ENCODE peak calls at places on chromosome 16, in nine cellular contexts. One of them, this sample, is unnamed.

GRCh38 chr16:66401610-66402009 is 25.5 kb upstream of the BEAN1 start:
- DNase-seq in BJ: no peak
- DNase-seq in fibroblast of the aortic adventitia: no peak
- DNase-seq in Peyer's patch: no peak
- DNase-seq in HL-60: no peak
- DNase-seq in prostate gland: no peak
- DNase-seq in psoas muscle: no peak
- DNase-seq in tibial nerve: no peak
- DNase-seq in spleen: no peak
- DNase-seq in this sample: no peak

GRCh38 chr16:14538604-14539003 is 91.5 kb downstream of the PARN start:
- DNase-seq in Peyer's patch: no peak
- DNase-seq in fibroblast of the aortic adventitia: no peak
- DNase-seq in spleen: no peak
- DNase-seq in tibial nerve: no peak
- DNase-seq in prostate gland: no peak
- DNase-seq in BJ: no peak
- DNase-seq in psoas muscle: no peak
- DNase-seq in HL-60: no peak
- DNase-seq in this sample: no peak

GRCh38 chr16:56657555-56658430 is at the start of gene MT1F:
- DNase-seq in psoas muscle: peak
- DNase-seq in BJ: no peak
- DNase-seq in Peyer's patch: peak
- DNase-seq in HL-60: peak
- DNase-seq in prostate gland: peak
- DNase-seq in spleen: peak
- DNase-seq in fibroblast of the aortic adventitia: no peak
- DNase-seq in tibial nerve: peak
- DNase-seq in this sample: peak

GRCh38 chr16:79947771-79948170 is 347.2 kb upstream of the MAF start:
- DNase-seq in psoas muscle: no peak
- DNase-seq in fibroblast of the aortic adventitia: no peak
- DNase-seq in spleen: no peak
- DNase-seq in prostate gland: no peak
- DNase-seq in tibial nerve: no peak
- DNase-seq in HL-60: no peak
- DNase-seq in BJ: no peak
- DNase-seq in Peyer's patch: no peak
- DNase-seq in this sample: no peak

GRCh38 chr16:61900482-61900881 is 135.8 kb downstream of the CDH8 start:
- DNase-seq in BJ: no peak
- DNase-seq in prostate gland: no peak
- DNase-seq in tibial nerve: no peak
- DNase-seq in psoas muscle: no peak
- DNase-seq in fibroblast of the aortic adventitia: no peak
- DNase-seq in Peyer's patch: no peak
- DNase-seq in spleen: no peak
- DNase-seq in HL-60: no peak
- DNase-seq in this sample: peak

GRCh38 chr16:83722501-83723183 is 85.1 kb upstream of the HSBP1 start:
- DNase-seq in psoas muscle: peak
- DNase-seq in tibial nerve: no peak
- DNase-seq in BJ: no peak
- DNase-seq in fibroblast of the aortic adventitia: no peak
- DNase-seq in Peyer's patch: no peak
- DNase-seq in prostate gland: no peak
- DNase-seq in spleen: no peak
- DNase-seq in HL-60: no peak
- DNase-seq in this sample: no peak

GRCh38 chr16:200388-200787 is 20.1 kb downstream of the HBQ1 start:
- DNase-seq in prostate gland: no peak
- DNase-seq in spleen: no peak
- DNase-seq in tibial nerve: no peak
- DNase-seq in psoas muscle: no peak
- DNase-seq in fibroblast of the aortic adventitia: peak
- DNase-seq in HL-60: no peak
- DNase-seq in BJ: peak
- DNase-seq in Peyer's patch: no peak
- DNase-seq in this sample: peak

GRCh38 chr16:84643180-84643583 is 5.1 kb upstream of the KLHL36 start:
- DNase-seq in prostate gland: peak
- DNase-seq in tibial nerve: peak
- DNase-seq in psoas muscle: peak
- DNase-seq in fibroblast of the aortic adventitia: peak
- DNase-seq in spleen: no peak
- DNase-seq in HL-60: peak
- DNase-seq in BJ: peak
- DNase-seq in Peyer's patch: peak
- DNase-seq in this sample: peak

GRCh38 chr16:27334874-27335273 is 21.1 kb downstream of the IL4R start:
- DNase-seq in psoas muscle: no peak
- DNase-seq in HL-60: no peak
- DNase-seq in tibial nerve: no peak
- DNase-seq in prostate gland: no peak
- DNase-seq in fibroblast of the aortic adventitia: no peak
- DNase-seq in Peyer's patch: no peak
- DNase-seq in spleen: no peak
- DNase-seq in BJ: no peak
- DNase-seq in this sample: no peak

GRCh38 chr16:23146877-23147601 is 2.2 kb downstream of the USP31 start:
- DNase-seq in Peyer's patch: no peak
- DNase-seq in tibial nerve: no peak
- DNase-seq in spleen: no peak
- DNase-seq in HL-60: no peak
- DNase-seq in fibroblast of the aortic adventitia: no peak
- DNase-seq in prostate gland: no peak
- DNase-seq in psoas muscle: no peak
- DNase-seq in BJ: no peak
- DNase-seq in this sample: no peak

GRCh38 chr16:55502801-55503366 is 6.0 kb upstream of the LPCAT2 start:
- DNase-seq in psoas muscle: peak
- DNase-seq in spleen: no peak
- DNase-seq in fibroblast of the aortic adventitia: peak
- DNase-seq in tibial nerve: peak
- DNase-seq in BJ: no peak
- DNase-seq in Peyer's patch: peak
- DNase-seq in HL-60: no peak
- DNase-seq in prostate gland: peak
- DNase-seq in this sample: peak

GRCh38 chr16:80174416-80174815 is 366.4 kb upstream of the DYNLRB2 start:
- DNase-seq in fibroblast of the aortic adventitia: peak
- DNase-seq in BJ: peak
- DNase-seq in tibial nerve: no peak
- DNase-seq in prostate gland: no peak
- DNase-seq in spleen: no peak
- DNase-seq in Peyer's patch: no peak
- DNase-seq in HL-60: no peak
- DNase-seq in psoas muscle: no peak
- DNase-seq in this sample: peak

GRCh38 chr16:63978240-63978639 is 1143.6 kb downstream of the CDH11 start:
- DNase-seq in Peyer's patch: no peak
- DNase-seq in spleen: no peak
- DNase-seq in BJ: no peak
- DNase-seq in psoas muscle: no peak
- DNase-seq in prostate gland: no peak
- DNase-seq in HL-60: no peak
- DNase-seq in fibroblast of the aortic adventitia: no peak
- DNase-seq in tibial nerve: no peak
- DNase-seq in this sample: no peak

GRCh38 chr16:456891-457483 is 31.5 kb downstream of the RAB11FIP3 start:
- DNase-seq in spleen: no peak
- DNase-seq in fibroblast of the aortic adventitia: peak
- DNase-seq in BJ: no peak
- DNase-seq in Peyer's patch: no peak
- DNase-seq in prostate gland: peak
- DNase-seq in psoas muscle: no peak
- DNase-seq in tibial nerve: no peak
- DNase-seq in HL-60: no peak
- DNase-seq in this sample: peak

GRCh38 chr16:52068447-52069074 is 478.4 kb downstream of the TOX3 start:
- DNase-seq in tibial nerve: no peak
- DNase-seq in fibroblast of the aortic adventitia: no peak
- DNase-seq in Peyer's patch: no peak
- DNase-seq in prostate gland: peak
- DNase-seq in HL-60: no peak
- DNase-seq in BJ: no peak
- DNase-seq in spleen: no peak
- DNase-seq in psoas muscle: no peak
- DNase-seq in this sample: peak

GRCh38 chr16:27235055-27235937 is 32.0 kb downstream of the KDM8 start:
- DNase-seq in prostate gland: peak
- DNase-seq in fibroblast of the aortic adventitia: peak
- DNase-seq in tibial nerve: peak
- DNase-seq in spleen: peak
- DNase-seq in Peyer's patch: peak
- DNase-seq in BJ: peak
- DNase-seq in psoas muscle: peak
- DNase-seq in HL-60: no peak
- DNase-seq in this sample: peak

DNA sequence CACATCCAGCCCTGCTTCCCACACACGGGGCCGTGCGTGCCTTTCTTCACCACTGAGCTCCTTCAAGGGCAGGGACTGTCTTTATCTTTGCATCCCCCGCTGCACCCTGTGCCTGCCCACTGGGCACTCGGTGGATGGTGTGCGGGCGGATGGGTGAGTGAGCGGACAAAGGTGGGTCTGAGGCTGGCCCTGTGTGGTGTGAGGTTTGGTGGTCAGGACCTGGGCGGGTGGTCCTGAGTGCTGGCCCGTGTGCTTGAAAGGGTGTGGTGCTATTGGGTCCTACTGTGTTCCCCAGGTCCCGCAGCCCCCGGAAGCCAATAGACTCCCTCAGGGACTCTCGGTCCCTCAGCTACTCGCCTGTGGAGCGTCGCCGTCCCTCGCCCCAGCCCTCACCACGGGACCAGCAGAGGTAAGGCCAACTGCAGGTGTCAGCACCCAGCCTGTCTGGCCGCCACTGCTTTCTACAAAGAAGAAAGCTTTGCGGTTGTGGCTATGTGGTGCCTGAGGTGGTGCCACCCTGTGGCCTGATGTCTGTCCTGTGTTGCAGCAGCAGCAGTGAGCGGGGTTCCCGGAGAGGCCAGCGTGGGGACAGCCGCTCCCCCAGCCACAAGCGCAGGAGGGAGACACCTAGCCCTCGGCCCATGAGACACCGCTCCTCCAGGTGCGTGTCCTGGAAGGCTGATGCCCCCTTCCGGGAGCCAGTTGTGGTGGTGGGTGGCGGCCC is 6.9 kb downstream of the ELOB start:
- DNase-seq in prostate gland: no peak
- DNase-seq in spleen: peak
- DNase-seq in Peyer's patch: peak
- DNase-seq in BJ: no peak
- DNase-seq in HL-60: peak
- DNase-seq in tibial nerve: no peak
- DNase-seq in psoas muscle: peak
- DNase-seq in fibroblast of the aortic adventitia: no peak
- DNase-seq in this sample: no peak
- TF ChIP-seq CTCF in prostate gland: no peak
- TF ChIP-seq CTCF in spleen: no peak
- TF ChIP-seq CTCF in Peyer's patch: no peak
- TF ChIP-seq CTCF in BJ: peak
- TF ChIP-seq CTCF in HL-60: no peak
- TF ChIP-seq CTCF in tibial nerve: no peak
- TF ChIP-seq CTCF in psoas muscle: no peak
- TF ChIP-seq CTCF in fibroblast of the aortic adventitia: no peak
- TF ChIP-seq CTCF in this sample: no peak

GRCh38 chr16:1980770-1981087 is 540 bp downstream of the NOXO1 start:
- DNase-seq in psoas muscle: no peak
- DNase-seq in fibroblast of the aortic adventitia: no peak
- DNase-seq in tibial nerve: no peak
- DNase-seq in spleen: no peak
- DNase-seq in BJ: no peak
- DNase-seq in HL-60: no peak
- DNase-seq in prostate gland: no peak
- DNase-seq in Peyer's patch: no peak
- DNase-seq in this sample: no peak

GRCh38 chr16:1978476-1979120 is 2.7 kb downstream of the NOXO1 start:
- DNase-seq in BJ: no peak
- DNase-seq in HL-60: no peak
- DNase-seq in prostate gland: peak
- DNase-seq in spleen: no peak
- DNase-seq in psoas muscle: no peak
- DNase-seq in Peyer's patch: peak
- DNase-seq in fibroblast of the aortic adventitia: no peak
- DNase-seq in tibial nerve: no peak
- DNase-seq in this sample: no peak

GRCh38 chr16:1980026-1980769 is 1.1 kb downstream of the NOXO1 start:
- DNase-seq in prostate gland: no peak
- DNase-seq in spleen: no peak
- DNase-seq in HL-60: no peak
- DNase-seq in tibial nerve: no peak
- DNase-seq in Peyer's patch: peak
- DNase-seq in psoas muscle: peak
- DNase-seq in fibroblast of the aortic adventitia: no peak
- DNase-seq in BJ: no peak
- DNase-seq in this sample: no peak

GRCh38 chr16:1977875-1978268 is 3.4 kb downstream of the NOXO1 start:
- DNase-seq in HL-60: no peak
- DNase-seq in spleen: no peak
- DNase-seq in fibroblast of the aortic adventitia: no peak
- DNase-seq in prostate gland: no peak
- DNase-seq in BJ: no peak
- DNase-seq in Peyer's patch: no peak
- DNase-seq in psoas muscle: no peak
- DNase-seq in tibial nerve: no peak
- DNase-seq in this sample: no peak

GRCh38 chr16:1979271-1980025 is 1.8 kb downstream of the NOXO1 start:
- DNase-seq in HL-60: no peak
- DNase-seq in prostate gland: peak
- DNase-seq in psoas muscle: no peak
- DNase-seq in fibroblast of the aortic adventitia: no peak
- DNase-seq in Peyer's patch: peak
- DNase-seq in spleen: no peak
- DNase-seq in BJ: no peak
- DNase-seq in tibial nerve: no peak
- DNase-seq in this sample: no peak
- H3K4me3 ChIP-seq in HL-60: no peak
- H3K4me3 ChIP-seq in prostate gland: peak
- H3K4me3 ChIP-seq in psoas muscle: no peak
- H3K4me3 ChIP-seq in fibroblast of the aortic adventitia: no peak
- H3K4me3 ChIP-seq in Peyer's patch: peak
- H3K4me3 ChIP-seq in spleen: no peak
- H3K4me3 ChIP-seq in BJ: no peak
- H3K4me3 ChIP-seq in tibial nerve: no peak
- H3K4me3 ChIP-seq in this sample: no peak

GRCh38 chr16:70730016-70730415 is 44.2 kb upstream of the MTSS2 start:
- DNase-seq in spleen: no peak
- DNase-seq in tibial nerve: no peak
- DNase-seq in BJ: no peak
- DNase-seq in prostate gland: no peak
- DNase-seq in Peyer's patch: no peak
- DNase-seq in psoas muscle: no peak
- DNase-seq in HL-60: no peak
- DNase-seq in fibroblast of the aortic adventitia: no peak
- DNase-seq in this sample: no peak
- TF ChIP-seq CTCF in spleen: no peak
- TF ChIP-seq CTCF in tibial nerve: no peak
- TF ChIP-seq CTCF in BJ: no peak
- TF ChIP-seq CTCF in prostate gland: no peak
- TF ChIP-seq CTCF in Peyer's patch: no peak
- TF ChIP-seq CTCF in psoas muscle: no peak
- TF ChIP-seq CTCF in HL-60: no peak
- TF ChIP-seq CTCF in fibroblast of the aortic adventitia: no peak
- TF ChIP-seq CTCF in this sample: no peak

GRCh38 chr16:4008116-4008515 is 108.1 kb downstream of the ADCY9 start:
- DNase-seq in prostate gland: no peak
- DNase-seq in spleen: no peak
- DNase-seq in psoas muscle: no peak
- DNase-seq in HL-60: no peak
- DNase-seq in fibroblast of the aortic adventitia: no peak
- DNase-seq in tibial nerve: no peak
- DNase-seq in Peyer's patch: no peak
- DNase-seq in BJ: no peak
- DNase-seq in this sample: no peak
- H3K4me3 ChIP-seq in prostate gland: no peak
- H3K4me3 ChIP-seq in spleen: no peak
- H3K4me3 ChIP-seq in psoas muscle: no peak
- H3K4me3 ChIP-seq in HL-60: no peak
- H3K4me3 ChIP-seq in fibroblast of the aortic adventitia: no peak
- H3K4me3 ChIP-seq in tibial nerve: no peak
- H3K4me3 ChIP-seq in Peyer's patch: no peak
- H3K4me3 ChIP-seq in BJ: no peak
- H3K4me3 ChIP-seq in this sample: no peak

This sample was measured in fibroblast of pulmonary artery.